ENCODE peak calls at places on chromosome 2, in eight cellular contexts. Q, P, T, Z, X, G, O and R are unnamed samples.

GRCh38 chr2:108988796-108989713 is at the start of gene EDAR:
- DNase-seq in O (peak), Q (no peak), X (peak), Z (peak), G (peak), T (no peak), P (peak), R (peak)

GRCh38 chr2:73013941-73014340 is 57.6 kb downstream of the SFXN5 start:
- DNase-seq in G (no peak), O (no peak), T (no peak), P (no peak), Q (no peak), Z (no peak), X (no peak), R (no peak)

GRCh38 chr2:1501196-1501851 is 88.1 kb downstream of the TPO start:
- DNase-seq in O (no peak), P (peak), Q (no peak), G (no peak), T (no peak), Z (no peak), X (no peak), R (no peak)

GRCh38 chr2:152861349-152861942 is 143.0 kb downstream of the ARL6IP6 start:
- DNase-seq in O (peak), Q (no peak), P (peak), T (no peak), G (peak), X (no peak), Z (peak), R (no peak)

GRCh38 chr2:70851704-70852103 is 16.1 kb upstream of the CD207 start:
- DNase-seq in X (no peak), T (no peak), Q (no peak), P (no peak), O (no peak), Z (no peak), G (peak), R (no peak)

GRCh38 chr2:174492963-174493431 is 6.2 kb upstream of the GPR155 start:
- DNase-seq in G (peak), Q (no peak), T (no peak), O (no peak), X (peak), P (peak), Z (peak), R (peak)

GRCh38 chr2:73736378-73736777 is 767 bp downstream of the TPRKB start:
- DNase-seq in T (no peak), O (no peak), X (no peak), Q (no peak), P (no peak), Z (no peak), G (no peak), R (no peak)

GRCh38 chr2:232502901-232503791 is 15.5 kb upstream of the ECEL1 start:
- DNase-seq in P (peak), X (peak), G (peak), Q (peak), Z (peak), O (peak), T (no peak), R (no peak)

GRCh38 chr2:96801464-96802280 is 14.4 kb upstream of the CNNM3 start:
- DNase-seq in P (no peak), X (no peak), Q (no peak), T (no peak), G (peak), Z (no peak), O (no peak), R (no peak)